ENCODE peak calls at places on chromosome 5, in four cellular contexts. One of them, this sample, is unnamed.

GRCh38 chr5:170867825-170868224 is 6.0 kb downstream of the RANBP17 start:
- DNase-seq in GM19239: no peak
- DNase-seq in AML-193: no peak
- DNase-seq in H4: no peak
- DNase-seq in this sample: no peak

GRCh38 chr5:31232273-31232888 is 38.9 kb downstream of the CDH6 start:
- DNase-seq in GM19239: peak; percentile 5
- DNase-seq in AML-193: peak; percentile 24
- DNase-seq in H4: peak; percentile 69
- DNase-seq in this sample: peak; percentile 79

GRCh38 chr5:168039485-168040005 is 251.9 kb upstream of the WWC1 start:
- DNase-seq in GM19239: no peak
- DNase-seq in AML-193: no peak
- DNase-seq in H4: no peak
- DNase-seq in this sample: no peak

GRCh38 chr5:1008451-1009358 is at the start of gene NKD2:
- DNase-seq in GM19239: peak; percentile 83
- DNase-seq in AML-193: peak; percentile 8
- DNase-seq in H4: no peak
- DNase-seq in this sample: peak; percentile 86

GRCh38 chr5:150272531-150272930 is 17.0 kb downstream of the CAMK2A start:
- DNase-seq in GM19239: no peak
- DNase-seq in AML-193: peak; percentile 5
- DNase-seq in H4: no peak
- DNase-seq in this sample: peak; percentile 69

GRCh38 chr5:150641006-150641570 is 628 bp downstream of the SYNPO start:
- DNase-seq in GM19239: no peak
- DNase-seq in AML-193: no peak
- DNase-seq in H4: peak; percentile 57
- DNase-seq in this sample: no peak

GRCh38 chr5:78956901-78957300 is 28.2 kb downstream of the ARSB start:
- DNase-seq in GM19239: no peak
- DNase-seq in AML-193: no peak
- DNase-seq in H4: no peak
- DNase-seq in this sample: no peak

GRCh38 chr5:34598177-34598794 is 57.8 kb upstream of the RAI14 start:
- DNase-seq in GM19239: no peak
- DNase-seq in AML-193: no peak
- DNase-seq in H4: peak; percentile 94
- DNase-seq in this sample: peak; percentile 83

GRCh38 chr5:59506285-59506877 is 387.1 kb downstream of the PDE4D start:
- DNase-seq in GM19239: no peak
- DNase-seq in AML-193: peak; percentile 39
- DNase-seq in H4: no peak
- DNase-seq in this sample: no peak

GRCh38 chr5:90446961-90447360 is 27.6 kb downstream of the MBLAC2 start:
- DNase-seq in GM19239: no peak
- DNase-seq in AML-193: no peak
- DNase-seq in H4: no peak
- DNase-seq in this sample: peak; percentile 48

GRCh38 chr5:87302061-87302460 is 34.4 kb downstream of the RASA1 start:
- DNase-seq in GM19239: no peak
- DNase-seq in AML-193: no peak
- DNase-seq in H4: no peak
- DNase-seq in this sample: no peak

GRCh38 chr5:147690595-147690994 is 91.9 kb downstream of the JAKMIP2 start:
- DNase-seq in GM19239: no peak
- DNase-seq in AML-193: no peak
- DNase-seq in H4: no peak
- DNase-seq in this sample: no peak

GRCh38 chr5:58751222-58751621 is 168.3 kb downstream of the RAB3C start:
- DNase-seq in GM19239: no peak
- DNase-seq in AML-193: no peak
- DNase-seq in H4: peak; percentile 34
- DNase-seq in this sample: no peak

GRCh38 chr5:17154211-17154996 is 63.0 kb upstream of the BASP1 start:
- DNase-seq in GM19239: no peak
- DNase-seq in AML-193: no peak
- DNase-seq in H4: no peak
- DNase-seq in this sample: peak; percentile 40

GRCh38 chr5:128506643-128507042 is 31.4 kb downstream of the FBN2 start:
- DNase-seq in GM19239: no peak
- DNase-seq in AML-193: no peak
- DNase-seq in H4: no peak
- DNase-seq in this sample: no peak

GRCh38 chr5:52798952-52799351 is 11.2 kb downstream of the ITGA1 start:
- DNase-seq in GM19239: no peak
- DNase-seq in AML-193: peak; percentile 19
- DNase-seq in H4: no peak
- DNase-seq in this sample: no peak

GRCh38 chr5:143554918-143555477 is 151.5 kb upstream of the NR3C1 start:
- DNase-seq in GM19239: no peak
- DNase-seq in AML-193: peak; percentile 70
- DNase-seq in H4: no peak
- DNase-seq in this sample: no peak

GRCh38 chr5:80184235-80185023 is 71.4 kb downstream of the SERINC5 start:
- DNase-seq in GM19239: no peak
- DNase-seq in AML-193: no peak
- DNase-seq in H4: no peak
- DNase-seq in this sample: no peak

GRCh38 chr5:132812949-132813598 is at the start of gene SOWAHA:
- DNase-seq in GM19239: no peak
- DNase-seq in AML-193: no peak
- DNase-seq in H4: no peak
- DNase-seq in this sample: no peak

GRCh38 chr5:134455466-134455865 is 43.8 kb upstream of the CDKN2AIPNL start:
- DNase-seq in GM19239: no peak
- DNase-seq in AML-193: no peak
- DNase-seq in H4: no peak
- DNase-seq in this sample: no peak

GRCh38 chr5:166088389-166089039 is 2202.9 kb upstream of the WWC1 start:
- DNase-seq in GM19239: no peak
- DNase-seq in AML-193: no peak
- DNase-seq in H4: no peak
- DNase-seq in this sample: no peak

GRCh38 chr5:100777680-100778281 is 125.3 kb downstream of the ST8SIA4 start:
- DNase-seq in GM19239: no peak
- DNase-seq in AML-193: peak; percentile 91
- DNase-seq in H4: peak; percentile 85
- DNase-seq in this sample: peak; percentile 65

GRCh38 chr5:122985954-122986721 is 50.4 kb downstream of the PPIC start:
- DNase-seq in GM19239: peak; percentile 20
- DNase-seq in AML-193: no peak
- DNase-seq in H4: no peak
- DNase-seq in this sample: no peak

GRCh38 chr5:59002162-59002825 is 419.4 kb downstream of the RAB3C start:
- DNase-seq in GM19239: no peak
- DNase-seq in AML-193: no peak
- DNase-seq in H4: no peak
- DNase-seq in this sample: peak; percentile 9

GRCh38 chr5:132209131-132209530 is 18.5 kb downstream of the P4HA2 start:
- DNase-seq in GM19239: no peak
- DNase-seq in AML-193: no peak
- DNase-seq in H4: no peak
- DNase-seq in this sample: peak; percentile 49

GRCh38 chr5:134824681-134825080 is 21.1 kb upstream of the C5orf24 start:
- DNase-seq in GM19239: no peak
- DNase-seq in AML-193: no peak
- DNase-seq in H4: no peak
- DNase-seq in this sample: no peak

GRCh38 chr5:59380350-59380951 is 513.1 kb downstream of the PDE4D start:
- DNase-seq in GM19239: no peak
- DNase-seq in AML-193: peak; percentile 93
- DNase-seq in H4: peak; percentile 97
- DNase-seq in this sample: peak; percentile 44

GRCh38 chr5:173326501-173326960 is 1.7 kb downstream of the STC2 start:
- DNase-seq in GM19239: no peak
- DNase-seq in AML-193: no peak
- DNase-seq in H4: peak; percentile 77
- DNase-seq in this sample: peak; percentile 80

GRCh38 chr5:104189909-104190308 is 627.3 kb upstream of the NUDT12 start:
- DNase-seq in GM19239: no peak
- DNase-seq in AML-193: peak; percentile 46
- DNase-seq in H4: peak; percentile 85
- DNase-seq in this sample: no peak

GRCh38 chr5:154248691-154249090 is 58.2 kb downstream of the GALNT10 start:
- DNase-seq in GM19239: no peak
- DNase-seq in AML-193: no peak
- DNase-seq in H4: no peak
- DNase-seq in this sample: no peak

GRCh38 chr5:28415791-28416443 is 1377.5 kb upstream of the CDH9 start:
- DNase-seq in GM19239: no peak
- DNase-seq in AML-193: no peak
- DNase-seq in H4: no peak
- DNase-seq in this sample: no peak

GRCh38 chr5:129410488-129410887 is 49.6 kb upstream of the ADAMTS19 start:
- DNase-seq in GM19239: no peak
- DNase-seq in AML-193: no peak
- DNase-seq in H4: peak; percentile 30
- DNase-seq in this sample: no peak

GRCh38 chr5:29984153-29984534 is 1209.3 kb upstream of the CDH6 start:
- DNase-seq in GM19239: no peak
- DNase-seq in AML-193: no peak
- DNase-seq in H4: no peak
- DNase-seq in this sample: no peak

GRCh38 chr5:161027763-161028162 is 175.8 kb upstream of the ATP10B start:
- DNase-seq in GM19239: no peak
- DNase-seq in AML-193: no peak
- DNase-seq in H4: no peak
- DNase-seq in this sample: no peak

GRCh38 chr5:1663186-1663585 is 136.5 kb downstream of the MRPL36 start:
- DNase-seq in GM19239: no peak
- DNase-seq in AML-193: no peak
- DNase-seq in H4: no peak
- DNase-seq in this sample: no peak